ENCODE peak calls at places on chromosomes 4 and X, in four cellular contexts. One of them, this sample, is unnamed. For H3K4me1, the result is how much of the 10 kb centered on the place peaks cover.

GRCh38 chrX:11100281-11101035 is 10.7 kb upstream of the HCCS start:
- DNase-seq in upper lobe of left lung: no peak
- DNase-seq in stomach: peak
- DNase-seq in H1: no peak
- DNase-seq in this sample: peak

GRCh38 chr4:153655928-153656327 is 28.2 kb upstream of the TLR2 start:
- DNase-seq in upper lobe of left lung: peak
- DNase-seq in stomach: peak
- DNase-seq in H1: no peak
- DNase-seq in this sample: peak

GRCh38 chrX:24025741-24026402 is 1.1 kb downstream of the KLHL15 start:
- DNase-seq in upper lobe of left lung: peak
- DNase-seq in stomach: no peak
- DNase-seq in H1: peak
- DNase-seq in this sample: peak

GRCh38 chr4:79241846-79242245 is 84.0 kb downstream of the NAA11 start:
- DNase-seq in upper lobe of left lung: no peak
- DNase-seq in stomach: no peak
- DNase-seq in H1: no peak
- DNase-seq in this sample: no peak

GRCh38 chr4:106142616-106143015 is 173.4 kb downstream of the TBCK start:
- DNase-seq in upper lobe of left lung: no peak
- DNase-seq in stomach: no peak
- DNase-seq in H1: no peak
- DNase-seq in this sample: no peak

GRCh38 chr4:70269674-70270073 is 27.3 kb downstream of the CSN3 start:
- DNase-seq in upper lobe of left lung: no peak
- DNase-seq in stomach: no peak
- DNase-seq in H1: no peak
- DNase-seq in this sample: no peak

GRCh38 chr4:1512738-1513660 is 106.8 kb upstream of the NKX1-1 start:
- DNase-seq in upper lobe of left lung: peak
- DNase-seq in stomach: peak
- DNase-seq in H1: peak
- DNase-seq in this sample: peak

GRCh38 chr4:22762548-22762947 is 69.8 kb downstream of the GBA3 start:
- DNase-seq in upper lobe of left lung: no peak
- DNase-seq in stomach: no peak
- DNase-seq in H1: no peak
- DNase-seq in this sample: no peak

GRCh38 chrX:109270580-109271484 is 211.1 kb downstream of the GUCY2F start:
- DNase-seq in upper lobe of left lung: no peak
- DNase-seq in stomach: peak
- DNase-seq in H1: no peak
- DNase-seq in this sample: peak

GRCh38 chr4:128357286-128357685 is 69.7 kb upstream of the PGRMC2 start:
- DNase-seq in upper lobe of left lung: no peak
- DNase-seq in stomach: no peak
- DNase-seq in H1: no peak
- DNase-seq in this sample: no peak

GRCh38 chr4:92953462-92953861 is 649.7 kb downstream of the GRID2 start:
- DNase-seq in upper lobe of left lung: no peak
- DNase-seq in stomach: no peak
- DNase-seq in H1: no peak
- DNase-seq in this sample: no peak

DNA sequence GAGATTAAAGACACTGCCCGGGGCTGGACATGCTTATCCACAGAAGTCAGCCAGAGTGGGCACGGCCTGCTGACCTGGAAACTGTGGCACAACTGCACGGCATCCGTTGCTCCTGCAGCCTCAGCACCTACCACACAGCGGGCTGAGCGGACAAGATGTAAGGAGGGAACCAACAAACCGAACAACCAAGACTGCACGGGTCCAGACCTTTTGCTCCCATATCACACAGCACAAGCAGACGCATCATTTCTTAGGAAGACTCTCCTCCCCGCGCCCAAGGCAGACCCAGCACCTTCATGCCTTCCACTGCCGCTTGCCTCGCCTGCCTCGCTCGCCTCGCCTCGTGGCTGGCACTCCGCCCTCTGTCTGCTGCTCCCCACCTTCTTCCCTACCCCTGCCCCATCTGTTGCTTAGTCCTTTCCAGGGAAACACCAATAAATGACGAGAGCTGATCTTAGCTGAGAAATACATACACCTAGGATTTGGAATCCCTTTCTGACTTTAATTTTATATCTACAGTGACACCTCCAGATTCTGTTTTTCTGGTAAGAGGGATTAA is 79.0 kb downstream of the AFAP1 start:
- DNase-seq in upper lobe of left lung: no peak
- DNase-seq in stomach: no peak
- DNase-seq in H1: no peak
- DNase-seq in this sample: no peak
- H3K4me1 ChIP-seq in upper lobe of left lung: under half
- H3K4me1 ChIP-seq in stomach: under half
- H3K4me1 ChIP-seq in H1: under half
- H3K4me1 ChIP-seq in this sample: under half

DNA sequence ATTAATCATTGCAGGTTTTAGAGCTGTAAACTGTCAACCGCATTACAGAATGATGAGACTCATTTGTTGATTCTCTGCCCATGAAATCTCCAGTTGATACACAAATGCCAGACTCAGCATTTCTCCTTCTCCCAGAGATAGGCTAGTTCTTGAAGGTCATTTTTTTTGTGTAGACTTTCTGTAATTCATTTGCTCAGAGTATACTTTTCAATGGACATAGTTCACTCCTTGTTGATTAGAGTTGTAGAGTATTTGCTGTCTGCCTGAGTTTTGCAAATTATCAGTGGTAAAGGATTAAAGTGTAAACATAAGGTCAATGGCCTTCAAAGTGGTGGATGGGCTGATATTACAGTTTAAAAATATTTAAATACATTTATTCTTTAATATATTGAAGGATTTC is 15.2 kb upstream of the ALB start:
- DNase-seq in upper lobe of left lung: no peak
- DNase-seq in stomach: no peak
- DNase-seq in H1: no peak
- DNase-seq in this sample: no peak
- H3K4me1 ChIP-seq in upper lobe of left lung: under half
- H3K4me1 ChIP-seq in stomach: under half
- H3K4me1 ChIP-seq in H1: under half
- H3K4me1 ChIP-seq in this sample: under half

GRCh38 chr4:6938237-6938636 is 28.6 kb downstream of the TBC1D14 start:
- DNase-seq in upper lobe of left lung: peak
- DNase-seq in stomach: no peak
- DNase-seq in H1: no peak
- DNase-seq in this sample: no peak
- H3K4me1 ChIP-seq in upper lobe of left lung: half or more
- H3K4me1 ChIP-seq in stomach: half or more
- H3K4me1 ChIP-seq in H1: under half
- H3K4me1 ChIP-seq in this sample: under half

DNA sequence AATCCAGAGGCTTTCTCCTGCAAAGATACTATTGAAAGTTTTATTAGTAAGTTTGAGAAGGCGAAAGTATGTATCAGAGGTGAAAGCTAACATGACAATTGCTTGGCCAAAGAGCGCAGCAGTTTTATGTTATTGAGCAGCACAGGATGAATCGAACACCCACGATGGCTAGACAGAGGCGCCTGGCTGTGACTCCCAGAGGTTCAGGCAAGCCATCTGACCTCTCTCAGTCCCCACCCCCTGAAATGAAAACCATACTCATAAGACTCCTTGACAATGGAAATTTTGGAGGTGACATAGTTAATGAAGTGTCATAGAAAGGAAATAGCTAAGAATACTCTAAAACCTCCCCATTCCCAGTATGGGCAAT is 70.6 kb downstream of the MGST2 start:
- DNase-seq in upper lobe of left lung: no peak
- DNase-seq in stomach: no peak
- DNase-seq in H1: no peak
- DNase-seq in this sample: no peak
- H3K4me1 ChIP-seq in upper lobe of left lung: under half
- H3K4me1 ChIP-seq in stomach: under half
- H3K4me1 ChIP-seq in H1: under half
- H3K4me1 ChIP-seq in this sample: under half

DNA sequence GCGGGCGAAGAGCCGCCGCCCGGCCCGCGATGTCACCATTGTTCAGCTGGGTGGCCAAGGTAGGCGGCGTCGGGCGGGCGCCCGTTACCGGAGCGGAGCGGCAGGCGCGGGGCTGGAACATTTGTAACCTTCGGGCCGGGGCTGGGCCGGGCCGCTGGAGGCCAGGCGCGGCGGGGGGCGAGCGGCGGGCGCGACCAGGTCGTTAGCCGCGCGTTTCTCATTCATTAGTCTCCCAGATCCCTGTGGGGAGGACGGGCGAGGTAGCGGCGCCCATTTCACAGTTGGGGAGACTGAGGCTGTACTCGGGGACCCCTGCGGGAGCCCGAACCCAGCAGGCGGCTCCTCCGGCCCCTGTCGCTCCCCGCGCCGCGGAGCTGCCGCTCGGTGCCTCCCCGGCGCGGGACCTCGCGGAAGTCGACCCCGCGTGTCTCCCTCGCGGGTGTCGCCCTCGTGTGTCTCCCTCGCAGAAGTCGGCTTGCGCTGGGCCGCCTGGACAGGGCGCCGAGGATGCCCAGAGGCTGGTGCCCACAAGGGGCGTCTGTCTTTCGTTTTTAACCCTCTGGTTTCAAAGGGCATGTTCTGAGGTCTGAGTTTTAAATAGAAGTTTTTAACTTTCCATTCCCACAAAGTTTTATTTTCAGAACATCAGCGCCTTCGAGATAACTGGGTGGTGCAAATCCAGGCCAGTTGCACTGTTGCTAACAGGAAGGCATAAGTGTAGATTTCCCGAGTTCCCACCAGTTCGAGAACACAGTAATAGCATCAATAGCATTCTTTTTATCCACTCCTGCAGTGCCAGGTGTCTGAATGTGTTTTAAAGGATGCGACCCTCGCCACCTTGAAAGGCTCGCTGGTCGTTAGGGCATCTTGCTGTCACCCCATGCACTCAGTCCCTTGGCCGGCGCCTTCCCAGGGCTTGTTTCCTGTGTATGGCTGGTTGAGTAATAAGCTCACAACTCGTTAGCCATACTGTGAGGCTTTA is 17.6 kb downstream of the PTTG2 start:
- DNase-seq in upper lobe of left lung: peak
- DNase-seq in stomach: peak
- DNase-seq in H1: peak
- DNase-seq in this sample: peak
- H3K4me1 ChIP-seq in upper lobe of left lung: under half
- H3K4me1 ChIP-seq in stomach: under half
- H3K4me1 ChIP-seq in H1: under half
- H3K4me1 ChIP-seq in this sample: under half

DNA sequence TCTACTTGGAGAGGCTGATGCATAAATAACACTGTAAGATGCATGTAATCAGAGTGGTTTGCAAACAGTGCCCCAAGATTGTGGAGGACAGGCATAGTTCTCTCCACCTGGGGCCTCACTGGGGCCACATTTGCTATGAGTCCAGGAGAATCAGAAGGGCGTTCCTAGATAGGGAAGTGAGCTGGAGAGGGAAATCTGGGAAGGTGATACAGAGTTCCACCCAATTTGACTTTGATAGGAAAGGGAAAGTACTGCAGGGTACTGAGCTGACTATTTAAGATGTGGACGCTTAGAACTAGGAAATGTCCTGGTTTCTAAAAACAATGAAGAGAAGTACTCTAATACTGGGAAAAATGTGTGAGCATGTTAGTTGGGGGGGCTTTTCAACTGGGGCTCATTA is 33.9 kb downstream of the FAM9C start:
- DNase-seq in upper lobe of left lung: no peak
- DNase-seq in stomach: no peak
- DNase-seq in H1: no peak
- DNase-seq in this sample: no peak
- H3K4me1 ChIP-seq in upper lobe of left lung: under half
- H3K4me1 ChIP-seq in stomach: under half
- H3K4me1 ChIP-seq in H1: under half
- H3K4me1 ChIP-seq in this sample: under half

GRCh38 chr4:169008478-169008877 is 1.6 kb downstream of the CBR4 start:
- DNase-seq in upper lobe of left lung: no peak
- DNase-seq in stomach: no peak
- DNase-seq in H1: no peak
- DNase-seq in this sample: no peak
- H3K4me1 ChIP-seq in upper lobe of left lung: under half
- H3K4me1 ChIP-seq in stomach: under half
- H3K4me1 ChIP-seq in H1: under half
- H3K4me1 ChIP-seq in this sample: under half

GRCh38 chr4:3663791-3664190 is 102.4 kb upstream of the ADRA2C start:
- DNase-seq in upper lobe of left lung: no peak
- DNase-seq in stomach: no peak
- DNase-seq in H1: no peak
- DNase-seq in this sample: no peak
- H3K4me1 ChIP-seq in upper lobe of left lung: under half
- H3K4me1 ChIP-seq in stomach: under half
- H3K4me1 ChIP-seq in H1: under half
- H3K4me1 ChIP-seq in this sample: under half

GRCh38 chrX:29455702-29456101 is 759.7 kb upstream of the MAGEB2 start:
- DNase-seq in upper lobe of left lung: no peak
- DNase-seq in stomach: no peak
- DNase-seq in H1: no peak
- DNase-seq in this sample: no peak

GRCh38 chrX:29447867-29448266 is 767.5 kb upstream of the MAGEB2 start:
- DNase-seq in upper lobe of left lung: no peak
- DNase-seq in stomach: no peak
- DNase-seq in H1: no peak
- DNase-seq in this sample: no peak

DNA sequence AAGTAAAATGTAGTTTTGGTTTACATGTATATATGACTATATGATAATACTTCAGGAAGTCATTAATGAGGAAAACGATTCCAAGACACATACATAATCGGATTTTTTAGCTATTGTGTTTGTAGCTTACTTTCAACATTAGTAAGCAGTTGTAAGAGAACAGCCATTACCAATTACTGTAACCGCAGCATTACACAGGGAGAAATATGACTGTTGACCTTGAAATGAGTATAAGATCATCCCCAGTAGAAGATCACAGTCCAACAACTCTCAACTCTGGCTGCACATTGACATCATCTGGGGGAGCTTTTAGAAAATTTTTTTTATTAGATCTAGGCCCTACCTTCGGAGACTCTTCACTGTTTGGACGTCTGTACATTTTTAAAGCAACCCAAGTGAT is 762.0 kb upstream of the MAGEB2 start:
- DNase-seq in upper lobe of left lung: no peak
- DNase-seq in stomach: no peak
- DNase-seq in H1: no peak
- DNase-seq in this sample: no peak
- H3K4me1 ChIP-seq in upper lobe of left lung: under half
- H3K4me1 ChIP-seq in stomach: under half
- H3K4me1 ChIP-seq in H1: under half
- H3K4me1 ChIP-seq in this sample: under half

GRCh38 chr4:7199771-7200441 is 7.6 kb downstream of the SORCS2 start:
- DNase-seq in upper lobe of left lung: peak
- DNase-seq in stomach: no peak
- DNase-seq in H1: no peak
- DNase-seq in this sample: no peak

GRCh38 chr4:7202391-7202790 is 10.1 kb downstream of the SORCS2 start:
- DNase-seq in upper lobe of left lung: no peak
- DNase-seq in stomach: no peak
- DNase-seq in H1: no peak
- DNase-seq in this sample: no peak

GRCh38 chr4:7201351-7202305 is 9.3 kb downstream of the SORCS2 start:
- DNase-seq in upper lobe of left lung: peak
- DNase-seq in stomach: no peak
- DNase-seq in H1: no peak
- DNase-seq in this sample: no peak

GRCh38 chr4:7199129-7199725 is 6.9 kb downstream of the SORCS2 start:
- DNase-seq in upper lobe of left lung: peak
- DNase-seq in stomach: no peak
- DNase-seq in H1: no peak
- DNase-seq in this sample: no peak

GRCh38 chr4:7200801-7201200 is 8.5 kb downstream of the SORCS2 start:
- DNase-seq in upper lobe of left lung: peak
- DNase-seq in stomach: no peak
- DNase-seq in H1: no peak
- DNase-seq in this sample: no peak
- H3K4me1 ChIP-seq in upper lobe of left lung: under half
- H3K4me1 ChIP-seq in stomach: under half
- H3K4me1 ChIP-seq in H1: under half
- H3K4me1 ChIP-seq in this sample: under half